ENCODE peak calls at places on chromosomes 2 and 18, in ten cellular contexts. One of them, this sample, is unnamed.

GRCh38 chr2:176626796-176627195 is 357.6 kb downstream of the MTX2 start:
- DNase-seq in naive B cell: no peak
- DNase-seq in amniotic stem cell: no peak
- DNase-seq in NCI-H345: no peak
- DNase-seq in PC-9: no peak
- DNase-seq in stimulated activated naive CD8-positive, alpha-beta T cell treated with anti-CD3 and anti-CD28 coated beads, Interleukin-15, amount 100 ng/mL, for 72 hours: no peak
- DNase-seq in NCI-H774: no peak
- DNase-seq in stimulated activated naive B cell treated with anti-CD40 and anti-IgM and Interleukin-4, amounts not matched to agents 10 μg/mL and 1 μg/mL and 100 μg/mL, for 72 hours: no peak
- DNase-seq in KBM-7: no peak
- DNase-seq in AG04450: no peak
- DNase-seq in this sample: no peak

GRCh38 chr18:58590231-58590630 is 38.7 kb downstream of the ALPK2 start:
- DNase-seq in stimulated activated naive CD8-positive, alpha-beta T cell treated with anti-CD3 and anti-CD28 coated beads, Interleukin-15, amount 100 ng/mL, for 72 hours: no peak
- DNase-seq in AG04450: peak
- DNase-seq in NCI-H345: no peak
- DNase-seq in NCI-H774: no peak
- DNase-seq in stimulated activated naive B cell treated with anti-CD40 and anti-IgM and Interleukin-4, amounts not matched to agents 10 μg/mL and 1 μg/mL and 100 μg/mL, for 72 hours: no peak
- DNase-seq in amniotic stem cell: peak
- DNase-seq in KBM-7: no peak
- DNase-seq in PC-9: no peak
- DNase-seq in naive B cell: no peak
- DNase-seq in this sample: no peak

GRCh38 chr2:20448246-20449046 is 1.6 kb downstream of the RHOB start:
- DNase-seq in stimulated activated naive CD8-positive, alpha-beta T cell treated with anti-CD3 and anti-CD28 coated beads, Interleukin-15, amount 100 ng/mL, for 72 hours: no peak
- DNase-seq in KBM-7: no peak
- DNase-seq in amniotic stem cell: no peak
- DNase-seq in stimulated activated naive B cell treated with anti-CD40 and anti-IgM and Interleukin-4, amounts not matched to agents 10 μg/mL and 1 μg/mL and 100 μg/mL, for 72 hours: no peak
- DNase-seq in NCI-H345: peak
- DNase-seq in PC-9: no peak
- DNase-seq in AG04450: no peak
- DNase-seq in NCI-H774: no peak
- DNase-seq in naive B cell: no peak
- DNase-seq in this sample: no peak

GRCh38 chr2:37797081-37797480 is 125.6 kb upstream of the CDC42EP3 start:
- DNase-seq in AG04450: no peak
- DNase-seq in NCI-H774: no peak
- DNase-seq in stimulated activated naive B cell treated with anti-CD40 and anti-IgM and Interleukin-4, amounts not matched to agents 10 μg/mL and 1 μg/mL and 100 μg/mL, for 72 hours: no peak
- DNase-seq in amniotic stem cell: no peak
- DNase-seq in PC-9: no peak
- DNase-seq in stimulated activated naive CD8-positive, alpha-beta T cell treated with anti-CD3 and anti-CD28 coated beads, Interleukin-15, amount 100 ng/mL, for 72 hours: no peak
- DNase-seq in naive B cell: no peak
- DNase-seq in NCI-H345: no peak
- DNase-seq in KBM-7: no peak
- DNase-seq in this sample: no peak

GRCh38 chr2:222993920-222994650 is 57.9 kb upstream of the KCNE4 start:
- DNase-seq in naive B cell: no peak
- DNase-seq in PC-9: no peak
- DNase-seq in amniotic stem cell: peak
- DNase-seq in KBM-7: no peak
- DNase-seq in AG04450: peak
- DNase-seq in NCI-H345: peak
- DNase-seq in NCI-H774: no peak
- DNase-seq in stimulated activated naive CD8-positive, alpha-beta T cell treated with anti-CD3 and anti-CD28 coated beads, Interleukin-15, amount 100 ng/mL, for 72 hours: no peak
- DNase-seq in stimulated activated naive B cell treated with anti-CD40 and anti-IgM and Interleukin-4, amounts not matched to agents 10 μg/mL and 1 μg/mL and 100 μg/mL, for 72 hours: no peak
- DNase-seq in this sample: no peak

GRCh38 chr18:23550898-23551297 is 35.4 kb downstream of the NPC1 start:
- DNase-seq in NCI-H345: no peak
- DNase-seq in NCI-H774: no peak
- DNase-seq in naive B cell: no peak
- DNase-seq in stimulated activated naive B cell treated with anti-CD40 and anti-IgM and Interleukin-4, amounts not matched to agents 10 μg/mL and 1 μg/mL and 100 μg/mL, for 72 hours: no peak
- DNase-seq in amniotic stem cell: no peak
- DNase-seq in KBM-7: no peak
- DNase-seq in AG04450: no peak
- DNase-seq in PC-9: peak
- DNase-seq in stimulated activated naive CD8-positive, alpha-beta T cell treated with anti-CD3 and anti-CD28 coated beads, Interleukin-15, amount 100 ng/mL, for 72 hours: no peak
- DNase-seq in this sample: no peak

GRCh38 chr2:25274868-25275574 is 66.7 kb downstream of the DNMT3A start:
- DNase-seq in AG04450: no peak
- DNase-seq in PC-9: peak
- DNase-seq in KBM-7: peak
- DNase-seq in NCI-H345: no peak
- DNase-seq in stimulated activated naive B cell treated with anti-CD40 and anti-IgM and Interleukin-4, amounts not matched to agents 10 μg/mL and 1 μg/mL and 100 μg/mL, for 72 hours: peak
- DNase-seq in NCI-H774: no peak
- DNase-seq in naive B cell: peak
- DNase-seq in amniotic stem cell: no peak
- DNase-seq in stimulated activated naive CD8-positive, alpha-beta T cell treated with anti-CD3 and anti-CD28 coated beads, Interleukin-15, amount 100 ng/mL, for 72 hours: peak
- DNase-seq in this sample: no peak

GRCh38 chr2:17822452-17823117 is 6.3 kb downstream of the MSGN1 start:
- DNase-seq in KBM-7: no peak
- DNase-seq in PC-9: no peak
- DNase-seq in naive B cell: no peak
- DNase-seq in NCI-H774: no peak
- DNase-seq in NCI-H345: no peak
- DNase-seq in amniotic stem cell: no peak
- DNase-seq in AG04450: no peak
- DNase-seq in stimulated activated naive CD8-positive, alpha-beta T cell treated with anti-CD3 and anti-CD28 coated beads, Interleukin-15, amount 100 ng/mL, for 72 hours: no peak
- DNase-seq in stimulated activated naive B cell treated with anti-CD40 and anti-IgM and Interleukin-4, amounts not matched to agents 10 μg/mL and 1 μg/mL and 100 μg/mL, for 72 hours: no peak
- DNase-seq in this sample: no peak

GRCh38 chr2:56239437-56239836 is 55.6 kb downstream of the CCDC85A start:
- DNase-seq in stimulated activated naive CD8-positive, alpha-beta T cell treated with anti-CD3 and anti-CD28 coated beads, Interleukin-15, amount 100 ng/mL, for 72 hours: no peak
- DNase-seq in naive B cell: no peak
- DNase-seq in KBM-7: no peak
- DNase-seq in stimulated activated naive B cell treated with anti-CD40 and anti-IgM and Interleukin-4, amounts not matched to agents 10 μg/mL and 1 μg/mL and 100 μg/mL, for 72 hours: no peak
- DNase-seq in NCI-H774: no peak
- DNase-seq in PC-9: peak
- DNase-seq in NCI-H345: no peak
- DNase-seq in amniotic stem cell: no peak
- DNase-seq in AG04450: no peak
- DNase-seq in this sample: no peak

GRCh38 chr2:203586696-203587095 is 51.6 kb upstream of the RAPH1 start:
- DNase-seq in KBM-7: no peak
- DNase-seq in stimulated activated naive CD8-positive, alpha-beta T cell treated with anti-CD3 and anti-CD28 coated beads, Interleukin-15, amount 100 ng/mL, for 72 hours: no peak
- DNase-seq in NCI-H774: no peak
- DNase-seq in naive B cell: no peak
- DNase-seq in NCI-H345: no peak
- DNase-seq in amniotic stem cell: no peak
- DNase-seq in PC-9: peak
- DNase-seq in stimulated activated naive B cell treated with anti-CD40 and anti-IgM and Interleukin-4, amounts not matched to agents 10 μg/mL and 1 μg/mL and 100 μg/mL, for 72 hours: no peak
- DNase-seq in AG04450: no peak
- DNase-seq in this sample: no peak

GRCh38 chr2:54611830-54612545 is 111.5 kb upstream of the EML6 start:
- DNase-seq in AG04450: no peak
- DNase-seq in naive B cell: no peak
- DNase-seq in NCI-H774: no peak
- DNase-seq in PC-9: no peak
- DNase-seq in amniotic stem cell: no peak
- DNase-seq in KBM-7: no peak
- DNase-seq in stimulated activated naive B cell treated with anti-CD40 and anti-IgM and Interleukin-4, amounts not matched to agents 10 μg/mL and 1 μg/mL and 100 μg/mL, for 72 hours: no peak
- DNase-seq in stimulated activated naive CD8-positive, alpha-beta T cell treated with anti-CD3 and anti-CD28 coated beads, Interleukin-15, amount 100 ng/mL, for 72 hours: no peak
- DNase-seq in NCI-H345: no peak
- DNase-seq in this sample: no peak

GRCh38 chr2:227183657-227184367 is 19.4 kb downstream of the COL4A3 start:
- DNase-seq in NCI-H345: no peak
- DNase-seq in NCI-H774: no peak
- DNase-seq in PC-9: no peak
- DNase-seq in amniotic stem cell: no peak
- DNase-seq in KBM-7: no peak
- DNase-seq in stimulated activated naive CD8-positive, alpha-beta T cell treated with anti-CD3 and anti-CD28 coated beads, Interleukin-15, amount 100 ng/mL, for 72 hours: no peak
- DNase-seq in AG04450: no peak
- DNase-seq in naive B cell: no peak
- DNase-seq in stimulated activated naive B cell treated with anti-CD40 and anti-IgM and Interleukin-4, amounts not matched to agents 10 μg/mL and 1 μg/mL and 100 μg/mL, for 72 hours: no peak
- DNase-seq in this sample: no peak

GRCh38 chr2:1591978-1592907 is 152.1 kb downstream of the PXDN start:
- DNase-seq in KBM-7: no peak
- DNase-seq in stimulated activated naive B cell treated with anti-CD40 and anti-IgM and Interleukin-4, amounts not matched to agents 10 μg/mL and 1 μg/mL and 100 μg/mL, for 72 hours: no peak
- DNase-seq in NCI-H774: no peak
- DNase-seq in NCI-H345: no peak
- DNase-seq in AG04450: peak
- DNase-seq in stimulated activated naive CD8-positive, alpha-beta T cell treated with anti-CD3 and anti-CD28 coated beads, Interleukin-15, amount 100 ng/mL, for 72 hours: no peak
- DNase-seq in PC-9: no peak
- DNase-seq in amniotic stem cell: no peak
- DNase-seq in naive B cell: no peak
- DNase-seq in this sample: no peak

GRCh38 chr2:94874277-94874997 is 3.2 kb downstream of the TEKT4 start:
- DNase-seq in AG04450: no peak
- DNase-seq in amniotic stem cell: no peak
- DNase-seq in NCI-H774: peak
- DNase-seq in KBM-7: peak
- DNase-seq in NCI-H345: peak
- DNase-seq in naive B cell: peak
- DNase-seq in PC-9: no peak
- DNase-seq in stimulated activated naive B cell treated with anti-CD40 and anti-IgM and Interleukin-4, amounts not matched to agents 10 μg/mL and 1 μg/mL and 100 μg/mL, for 72 hours: peak
- DNase-seq in stimulated activated naive CD8-positive, alpha-beta T cell treated with anti-CD3 and anti-CD28 coated beads, Interleukin-15, amount 100 ng/mL, for 72 hours: peak
- DNase-seq in this sample: peak

GRCh38 chr2:28389399-28390240 is 3.0 kb upstream of the FOSL2 start:
- DNase-seq in naive B cell: no peak
- DNase-seq in KBM-7: no peak
- DNase-seq in NCI-H345: peak
- DNase-seq in AG04450: no peak
- DNase-seq in amniotic stem cell: no peak
- DNase-seq in NCI-H774: peak
- DNase-seq in PC-9: no peak
- DNase-seq in stimulated activated naive B cell treated with anti-CD40 and anti-IgM and Interleukin-4, amounts not matched to agents 10 μg/mL and 1 μg/mL and 100 μg/mL, for 72 hours: no peak
- DNase-seq in stimulated activated naive CD8-positive, alpha-beta T cell treated with anti-CD3 and anti-CD28 coated beads, Interleukin-15, amount 100 ng/mL, for 72 hours: no peak
- DNase-seq in this sample: no peak

GRCh38 chr2:122105885-122106221 is 350.4 kb downstream of the TSN start:
- DNase-seq in amniotic stem cell: no peak
- DNase-seq in NCI-H774: no peak
- DNase-seq in KBM-7: no peak
- DNase-seq in PC-9: no peak
- DNase-seq in naive B cell: no peak
- DNase-seq in stimulated activated naive B cell treated with anti-CD40 and anti-IgM and Interleukin-4, amounts not matched to agents 10 μg/mL and 1 μg/mL and 100 μg/mL, for 72 hours: no peak
- DNase-seq in AG04450: no peak
- DNase-seq in NCI-H345: no peak
- DNase-seq in stimulated activated naive CD8-positive, alpha-beta T cell treated with anti-CD3 and anti-CD28 coated beads, Interleukin-15, amount 100 ng/mL, for 72 hours: no peak
- DNase-seq in this sample: no peak

GRCh38 chr2:35873921-35874320 is 481.7 kb upstream of the CRIM1 start:
- DNase-seq in NCI-H345: no peak
- DNase-seq in amniotic stem cell: no peak
- DNase-seq in KBM-7: no peak
- DNase-seq in stimulated activated naive CD8-positive, alpha-beta T cell treated with anti-CD3 and anti-CD28 coated beads, Interleukin-15, amount 100 ng/mL, for 72 hours: no peak
- DNase-seq in PC-9: no peak
- DNase-seq in AG04450: no peak
- DNase-seq in naive B cell: no peak
- DNase-seq in stimulated activated naive B cell treated with anti-CD40 and anti-IgM and Interleukin-4, amounts not matched to agents 10 μg/mL and 1 μg/mL and 100 μg/mL, for 72 hours: no peak
- DNase-seq in NCI-H774: no peak
- DNase-seq in this sample: no peak

GRCh38 chr2:239308696-239309397 is 92.0 kb downstream of the HDAC4 start:
- DNase-seq in AG04450: peak
- DNase-seq in stimulated activated naive B cell treated with anti-CD40 and anti-IgM and Interleukin-4, amounts not matched to agents 10 μg/mL and 1 μg/mL and 100 μg/mL, for 72 hours: no peak
- DNase-seq in stimulated activated naive CD8-positive, alpha-beta T cell treated with anti-CD3 and anti-CD28 coated beads, Interleukin-15, amount 100 ng/mL, for 72 hours: peak
- DNase-seq in NCI-H774: no peak
- DNase-seq in amniotic stem cell: no peak
- DNase-seq in KBM-7: no peak
- DNase-seq in NCI-H345: no peak
- DNase-seq in PC-9: no peak
- DNase-seq in naive B cell: no peak
- DNase-seq in this sample: no peak

GRCh38 chr2:119123359-119123758 is 35.2 kb downstream of the C1QL2 start:
- DNase-seq in stimulated activated naive CD8-positive, alpha-beta T cell treated with anti-CD3 and anti-CD28 coated beads, Interleukin-15, amount 100 ng/mL, for 72 hours: no peak
- DNase-seq in KBM-7: no peak
- DNase-seq in NCI-H774: no peak
- DNase-seq in stimulated activated naive B cell treated with anti-CD40 and anti-IgM and Interleukin-4, amounts not matched to agents 10 μg/mL and 1 μg/mL and 100 μg/mL, for 72 hours: no peak
- DNase-seq in PC-9: no peak
- DNase-seq in naive B cell: no peak
- DNase-seq in amniotic stem cell: no peak
- DNase-seq in NCI-H345: no peak
- DNase-seq in AG04450: no peak
- DNase-seq in this sample: no peak

GRCh38 chr2:111662039-111662740 is 221.8 kb downstream of the ANAPC1 start:
- DNase-seq in KBM-7: no peak
- DNase-seq in NCI-H774: no peak
- DNase-seq in amniotic stem cell: no peak
- DNase-seq in stimulated activated naive B cell treated with anti-CD40 and anti-IgM and Interleukin-4, amounts not matched to agents 10 μg/mL and 1 μg/mL and 100 μg/mL, for 72 hours: no peak
- DNase-seq in AG04450: no peak
- DNase-seq in NCI-H345: no peak
- DNase-seq in PC-9: peak
- DNase-seq in stimulated activated naive CD8-positive, alpha-beta T cell treated with anti-CD3 and anti-CD28 coated beads, Interleukin-15, amount 100 ng/mL, for 72 hours: no peak
- DNase-seq in naive B cell: no peak
- DNase-seq in this sample: no peak

GRCh38 chr2:9959262-9959661 is 7.8 kb downstream of the GRHL1 start:
- DNase-seq in PC-9: no peak
- DNase-seq in NCI-H774: no peak
- DNase-seq in amniotic stem cell: no peak
- DNase-seq in naive B cell: no peak
- DNase-seq in stimulated activated naive CD8-positive, alpha-beta T cell treated with anti-CD3 and anti-CD28 coated beads, Interleukin-15, amount 100 ng/mL, for 72 hours: no peak
- DNase-seq in stimulated activated naive B cell treated with anti-CD40 and anti-IgM and Interleukin-4, amounts not matched to agents 10 μg/mL and 1 μg/mL and 100 μg/mL, for 72 hours: no peak
- DNase-seq in KBM-7: no peak
- DNase-seq in NCI-H345: no peak
- DNase-seq in AG04450: no peak
- DNase-seq in this sample: no peak

GRCh38 chr2:41414486-41415230 is 633.2 kb upstream of the PKDCC start:
- DNase-seq in stimulated activated naive B cell treated with anti-CD40 and anti-IgM and Interleukin-4, amounts not matched to agents 10 μg/mL and 1 μg/mL and 100 μg/mL, for 72 hours: peak
- DNase-seq in NCI-H345: peak
- DNase-seq in amniotic stem cell: peak
- DNase-seq in KBM-7: peak
- DNase-seq in NCI-H774: peak
- DNase-seq in naive B cell: no peak
- DNase-seq in PC-9: peak
- DNase-seq in AG04450: no peak
- DNase-seq in stimulated activated naive CD8-positive, alpha-beta T cell treated with anti-CD3 and anti-CD28 coated beads, Interleukin-15, amount 100 ng/mL, for 72 hours: no peak
- DNase-seq in this sample: peak

GRCh38 chr2:237485304-237485703 is 1.7 kb upstream of the MLPH start:
- DNase-seq in naive B cell: no peak
- DNase-seq in PC-9: no peak
- DNase-seq in amniotic stem cell: no peak
- DNase-seq in stimulated activated naive B cell treated with anti-CD40 and anti-IgM and Interleukin-4, amounts not matched to agents 10 μg/mL and 1 μg/mL and 100 μg/mL, for 72 hours: no peak
- DNase-seq in NCI-H345: no peak
- DNase-seq in NCI-H774: no peak
- DNase-seq in AG04450: no peak
- DNase-seq in stimulated activated naive CD8-positive, alpha-beta T cell treated with anti-CD3 and anti-CD28 coated beads, Interleukin-15, amount 100 ng/mL, for 72 hours: no peak
- DNase-seq in KBM-7: no peak
- DNase-seq in this sample: no peak

GRCh38 chr2:140916410-140916809 is 1214.4 kb downstream of the LRP1B start:
- DNase-seq in KBM-7: no peak
- DNase-seq in AG04450: no peak
- DNase-seq in NCI-H774: no peak
- DNase-seq in PC-9: no peak
- DNase-seq in amniotic stem cell: no peak
- DNase-seq in stimulated activated naive B cell treated with anti-CD40 and anti-IgM and Interleukin-4, amounts not matched to agents 10 μg/mL and 1 μg/mL and 100 μg/mL, for 72 hours: no peak
- DNase-seq in stimulated activated naive CD8-positive, alpha-beta T cell treated with anti-CD3 and anti-CD28 coated beads, Interleukin-15, amount 100 ng/mL, for 72 hours: no peak
- DNase-seq in naive B cell: no peak
- DNase-seq in NCI-H345: no peak
- DNase-seq in this sample: no peak

GRCh38 chr2:44680983-44681481 is 260.5 kb upstream of the SIX3 start:
- DNase-seq in amniotic stem cell: no peak
- DNase-seq in naive B cell: no peak
- DNase-seq in PC-9: no peak
- DNase-seq in NCI-H345: peak
- DNase-seq in NCI-H774: no peak
- DNase-seq in AG04450: no peak
- DNase-seq in stimulated activated naive CD8-positive, alpha-beta T cell treated with anti-CD3 and anti-CD28 coated beads, Interleukin-15, amount 100 ng/mL, for 72 hours: no peak
- DNase-seq in stimulated activated naive B cell treated with anti-CD40 and anti-IgM and Interleukin-4, amounts not matched to agents 10 μg/mL and 1 μg/mL and 100 μg/mL, for 72 hours: no peak
- DNase-seq in KBM-7: no peak
- DNase-seq in this sample: no peak

GRCh38 chr2:129438501-129439057 is 540.9 kb upstream of the RAB6C start:
- DNase-seq in amniotic stem cell: no peak
- DNase-seq in NCI-H774: no peak
- DNase-seq in stimulated activated naive B cell treated with anti-CD40 and anti-IgM and Interleukin-4, amounts not matched to agents 10 μg/mL and 1 μg/mL and 100 μg/mL, for 72 hours: no peak
- DNase-seq in NCI-H345: no peak
- DNase-seq in stimulated activated naive CD8-positive, alpha-beta T cell treated with anti-CD3 and anti-CD28 coated beads, Interleukin-15, amount 100 ng/mL, for 72 hours: no peak
- DNase-seq in naive B cell: no peak
- DNase-seq in PC-9: no peak
- DNase-seq in AG04450: no peak
- DNase-seq in KBM-7: no peak
- DNase-seq in this sample: no peak

GRCh38 chr2:197315371-197315770 is 4.8 kb upstream of the ANKRD44 start:
- DNase-seq in stimulated activated naive CD8-positive, alpha-beta T cell treated with anti-CD3 and anti-CD28 coated beads, Interleukin-15, amount 100 ng/mL, for 72 hours: no peak
- DNase-seq in PC-9: no peak
- DNase-seq in naive B cell: no peak
- DNase-seq in NCI-H345: no peak
- DNase-seq in AG04450: no peak
- DNase-seq in NCI-H774: no peak
- DNase-seq in KBM-7: no peak
- DNase-seq in stimulated activated naive B cell treated with anti-CD40 and anti-IgM and Interleukin-4, amounts not matched to agents 10 μg/mL and 1 μg/mL and 100 μg/mL, for 72 hours: no peak
- DNase-seq in amniotic stem cell: no peak
- DNase-seq in this sample: no peak

GRCh38 chr2:10252202-10252601 is 50.5 kb upstream of the HPCAL1 start:
- DNase-seq in stimulated activated naive B cell treated with anti-CD40 and anti-IgM and Interleukin-4, amounts not matched to agents 10 μg/mL and 1 μg/mL and 100 μg/mL, for 72 hours: no peak
- DNase-seq in KBM-7: no peak
- DNase-seq in amniotic stem cell: no peak
- DNase-seq in naive B cell: no peak
- DNase-seq in PC-9: no peak
- DNase-seq in AG04450: no peak
- DNase-seq in stimulated activated naive CD8-positive, alpha-beta T cell treated with anti-CD3 and anti-CD28 coated beads, Interleukin-15, amount 100 ng/mL, for 72 hours: no peak
- DNase-seq in NCI-H774: no peak
- DNase-seq in NCI-H345: no peak
- DNase-seq in this sample: no peak

This sample was measured in GM12891.